ENCODE peak calls at places on chromosomes 7 and 10, in five cellular contexts. One of them, this sample, is unnamed.

GRCh38 chr10:132020456-132020855 is 38.7 kb upstream of the BNIP3 start:
- DNase-seq in pancreas: no peak
- DNase-seq in H1: no peak
- DNase-seq in BJ: no peak
- DNase-seq in GM23338: no peak
- DNase-seq in this sample: no peak

GRCh38 chr7:96316949-96317348 is 4.9 kb downstream of the SLC25A13 start:
- DNase-seq in pancreas: no peak
- DNase-seq in H1: no peak
- DNase-seq in BJ: no peak
- DNase-seq in GM23338: peak
- DNase-seq in this sample: no peak

GRCh38 chr7:130758429-130759056 is 24.5 kb upstream of the KLF14 start:
- DNase-seq in pancreas: no peak
- DNase-seq in H1: no peak
- DNase-seq in BJ: peak
- DNase-seq in GM23338: peak
- DNase-seq in this sample: peak

GRCh38 chr7:29883462-29884398 is 77.4 kb downstream of the WIPF3 start:
- DNase-seq in pancreas: no peak
- DNase-seq in H1: peak
- DNase-seq in BJ: no peak
- DNase-seq in GM23338: peak
- DNase-seq in this sample: no peak

GRCh38 chr10:86659721-86660438 is 5.5 kb downstream of the OPN4 start:
- DNase-seq in pancreas: peak
- DNase-seq in H1: no peak
- DNase-seq in BJ: no peak
- DNase-seq in GM23338: no peak
- DNase-seq in this sample: no peak

GRCh38 chr7:4699897-4700296 is 17.8 kb downstream of the FOXK1 start:
- DNase-seq in pancreas: no peak
- DNase-seq in H1: no peak
- DNase-seq in BJ: no peak
- DNase-seq in GM23338: no peak
- DNase-seq in this sample: no peak

GRCh38 chr10:74738985-74739567 is 87.3 kb upstream of the KAT6B start:
- DNase-seq in pancreas: no peak
- DNase-seq in H1: no peak
- DNase-seq in BJ: no peak
- DNase-seq in GM23338: peak
- DNase-seq in this sample: no peak

GRCh38 chr10:46550795-46551700 is 5.4 kb downstream of the GPRIN2 start:
- DNase-seq in pancreas: peak
- DNase-seq in H1: no peak
- DNase-seq in BJ: no peak
- DNase-seq in GM23338: no peak
- DNase-seq in this sample: no peak

GRCh38 chr7:19262794-19263193 is 117.6 kb upstream of the FERD3L start:
- DNase-seq in pancreas: no peak
- DNase-seq in H1: no peak
- DNase-seq in BJ: no peak
- DNase-seq in GM23338: peak
- DNase-seq in this sample: no peak

GRCh38 chr7:99396914-99397631 is 11.3 kb downstream of the PDAP1 start:
- DNase-seq in pancreas: no peak
- DNase-seq in H1: no peak
- DNase-seq in BJ: no peak
- DNase-seq in GM23338: no peak
- DNase-seq in this sample: no peak

GRCh38 chr7:135253851-135254815 is 20.5 kb downstream of the STRA8 start:
- DNase-seq in pancreas: peak
- DNase-seq in H1: no peak
- DNase-seq in BJ: peak
- DNase-seq in GM23338: no peak
- DNase-seq in this sample: peak

GRCh38 chr10:69490876-69491275 is 39.6 kb downstream of the TSPAN15 start:
- DNase-seq in pancreas: no peak
- DNase-seq in H1: no peak
- DNase-seq in BJ: no peak
- DNase-seq in GM23338: no peak
- DNase-seq in this sample: no peak

GRCh38 chr7:129434846-129435318 is 650 bp downstream of the STRIP2 start:
- DNase-seq in pancreas: peak
- DNase-seq in H1: no peak
- DNase-seq in BJ: no peak
- DNase-seq in GM23338: peak
- DNase-seq in this sample: no peak

GRCh38 chr10:126841341-126841902 is 63.8 kb upstream of the DOCK1 start:
- DNase-seq in pancreas: no peak
- DNase-seq in H1: no peak
- DNase-seq in BJ: no peak
- DNase-seq in GM23338: no peak
- DNase-seq in this sample: no peak

DNA sequence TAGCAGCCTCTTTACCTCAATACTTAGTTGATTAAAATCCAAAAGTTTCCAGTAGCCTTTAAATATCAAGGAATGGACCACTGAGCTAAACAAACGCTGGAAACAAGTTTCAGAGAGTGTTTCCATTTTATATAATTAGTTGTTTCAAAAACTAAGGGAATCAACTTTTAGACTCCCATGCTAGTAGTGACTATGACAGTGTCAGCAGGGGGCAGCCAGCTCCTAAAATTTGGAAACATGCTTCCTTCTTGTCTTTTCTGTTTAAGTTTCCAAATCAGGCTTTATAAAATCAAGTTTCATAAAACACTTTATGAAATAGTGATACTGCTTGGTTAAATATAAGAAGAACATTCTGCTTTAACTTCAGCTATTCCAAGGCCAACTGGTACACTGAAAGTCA is 138.2 kb upstream of the TMEM229A start:
- DNase-seq in pancreas: no peak
- DNase-seq in H1: no peak
- DNase-seq in BJ: no peak
- DNase-seq in GM23338: peak
- DNase-seq in this sample: peak
- TF ChIP-seq CTCF in pancreas: peak
- TF ChIP-seq CTCF in H1: peak
- TF ChIP-seq CTCF in BJ: peak
- TF ChIP-seq CTCF in GM23338: peak
- TF ChIP-seq CTCF in this sample: peak

GRCh38 chr10:24723788-24724380 is at the start of gene ARHGAP21:
- DNase-seq in pancreas: peak
- DNase-seq in H1: no peak
- DNase-seq in BJ: no peak
- DNase-seq in GM23338: peak
- DNase-seq in this sample: no peak
- TF ChIP-seq CTCF in pancreas: no peak
- TF ChIP-seq CTCF in H1: no peak
- TF ChIP-seq CTCF in BJ: no peak
- TF ChIP-seq CTCF in GM23338: peak
- TF ChIP-seq CTCF in this sample: peak

GRCh38 chr10:95422196-95422595 is 131.4 kb upstream of the PDLIM1 start:
- DNase-seq in pancreas: no peak
- DNase-seq in H1: no peak
- DNase-seq in BJ: no peak
- DNase-seq in GM23338: no peak
- DNase-seq in this sample: no peak

GRCh38 chr10:95423327-95424005 is 132.7 kb upstream of the PDLIM1 start:
- DNase-seq in pancreas: no peak
- DNase-seq in H1: no peak
- DNase-seq in BJ: no peak
- DNase-seq in GM23338: no peak
- DNase-seq in this sample: no peak

GRCh38 chr10:95419399-95419798 is 128.6 kb upstream of the PDLIM1 start:
- DNase-seq in pancreas: no peak
- DNase-seq in H1: no peak
- DNase-seq in BJ: no peak
- DNase-seq in GM23338: no peak
- DNase-seq in this sample: no peak

GRCh38 chr10:95425592-95426465 is 135.0 kb upstream of the PDLIM1 start:
- DNase-seq in pancreas: no peak
- DNase-seq in H1: no peak
- DNase-seq in BJ: no peak
- DNase-seq in GM23338: no peak
- DNase-seq in this sample: no peak

GRCh38 chr10:95421782-95422181 is 131.0 kb upstream of the PDLIM1 start:
- DNase-seq in pancreas: no peak
- DNase-seq in H1: no peak
- DNase-seq in BJ: no peak
- DNase-seq in GM23338: no peak
- DNase-seq in this sample: no peak
- TF ChIP-seq CTCF in pancreas: no peak
- TF ChIP-seq CTCF in H1: no peak
- TF ChIP-seq CTCF in BJ: no peak
- TF ChIP-seq CTCF in GM23338: no peak
- TF ChIP-seq CTCF in this sample: no peak

DNA sequence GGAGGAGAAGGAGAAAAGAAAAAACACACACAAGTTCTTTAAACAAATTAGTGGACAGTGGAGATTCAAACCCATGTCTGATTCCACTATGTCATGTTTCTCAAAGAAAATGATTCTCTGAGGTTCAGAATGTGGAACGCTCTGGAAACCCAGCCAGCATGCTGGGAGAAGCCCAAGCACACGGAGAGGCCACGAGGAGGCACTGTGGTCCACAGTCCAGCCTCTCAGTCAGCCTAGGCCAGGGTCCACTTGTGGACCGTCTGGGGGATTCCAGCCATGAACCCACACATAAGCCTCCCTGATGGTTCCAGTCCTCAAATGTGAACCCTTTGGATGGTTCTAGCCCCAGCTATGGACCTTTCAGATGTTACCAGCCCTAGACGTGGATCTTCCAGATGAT is 73.4 kb downstream of the CAV1 start:
- DNase-seq in pancreas: peak
- DNase-seq in H1: no peak
- DNase-seq in BJ: no peak
- DNase-seq in GM23338: no peak
- DNase-seq in this sample: no peak
- TF ChIP-seq CTCF in pancreas: peak
- TF ChIP-seq CTCF in H1: peak
- TF ChIP-seq CTCF in BJ: peak
- TF ChIP-seq CTCF in GM23338: peak
- TF ChIP-seq CTCF in this sample: peak

GRCh38 chr7:114988035-114988434 is 66.1 kb downstream of the MDFIC start:
- DNase-seq in pancreas: no peak
- DNase-seq in H1: no peak
- DNase-seq in BJ: no peak
- DNase-seq in GM23338: no peak
- DNase-seq in this sample: no peak

GRCh38 chr7:114986805-114987204 is 64.9 kb downstream of the MDFIC start:
- DNase-seq in pancreas: no peak
- DNase-seq in H1: no peak
- DNase-seq in BJ: no peak
- DNase-seq in GM23338: peak
- DNase-seq in this sample: no peak

GRCh38 chr7:114985316-114985715 is 63.4 kb downstream of the MDFIC start:
- DNase-seq in pancreas: no peak
- DNase-seq in H1: no peak
- DNase-seq in BJ: no peak
- DNase-seq in GM23338: no peak
- DNase-seq in this sample: no peak

GRCh38 chr7:114988755-114989154 is 66.9 kb downstream of the MDFIC start:
- DNase-seq in pancreas: peak
- DNase-seq in H1: no peak
- DNase-seq in BJ: peak
- DNase-seq in GM23338: no peak
- DNase-seq in this sample: no peak

GRCh38 chr7:114986181-114986800 is 64.4 kb downstream of the MDFIC start:
- DNase-seq in pancreas: no peak
- DNase-seq in H1: no peak
- DNase-seq in BJ: no peak
- DNase-seq in GM23338: no peak
- DNase-seq in this sample: no peak
- TF ChIP-seq CTCF in pancreas: no peak
- TF ChIP-seq CTCF in H1: no peak
- TF ChIP-seq CTCF in BJ: no peak
- TF ChIP-seq CTCF in GM23338: no peak
- TF ChIP-seq CTCF in this sample: no peak